ENCODE peak calls at places on chromosomes 2 and 18, in six cellular contexts. Y, V, S, C, J and F are unnamed samples.

GRCh38 chr2:84970266-84970955 is 550 bp upstream of the KCMF1 start:
- DNase-seq in J (no peak), S (peak), C (peak), Y (peak), V (peak), F (peak)

GRCh38 chr18:26405190-26405781 is 143.1 kb downstream of the KCTD1 start:
- DNase-seq in V (no peak), S (no peak), C (no peak), J (peak), Y (peak), F (no peak)

GRCh38 chr18:29188760-29189159 is 1011.8 kb upstream of the CDH2 start:
- DNase-seq in S (no peak), Y (no peak), J (no peak), V (no peak), C (no peak), F (no peak)

GRCh38 chr18:79485788-79486355 is 90.1 kb downstream of the NFATC1 start:
- DNase-seq in V (peak), Y (peak), S (no peak), J (peak), C (no peak), F (no peak)

GRCh38 chr2:237640493-237640998 is 13.2 kb downstream of the LRRFIP1 start:
- DNase-seq in S (no peak), J (no peak), V (no peak), Y (no peak), C (no peak), F (no peak)

GRCh38 chr2:159612255-159612901 is 4.0 kb downstream of the BAZ2B start:
- DNase-seq in Y (no peak), C (no peak), J (no peak), S (no peak), V (no peak), F (no peak)

GRCh38 chr2:218218409-218219185 is 1.6 kb downstream of the ARPC2 start:
- DNase-seq in J (no peak), V (no peak), S (no peak), Y (no peak), C (no peak), F (peak)

GRCh38 chr2:202140522-202141292 is 67.7 kb downstream of the KIAA2012 start:
- DNase-seq in V (no peak), J (no peak), S (no peak), Y (peak), C (no peak), F (no peak)

GRCh38 chr2:165675551-165675968 is 118.5 kb downstream of the GALNT3 start:
- DNase-seq in C (no peak), V (no peak), J (no peak), S (no peak), Y (peak), F (no peak)

GRCh38 chr18:48798334-48799197 is 152.2 kb downstream of the SMAD7 start:
- DNase-seq in S (peak), C (peak), Y (no peak), J (no peak), V (peak), F (no peak)

GRCh38 chr2:74373189-74373588 is 6.9 kb downstream of the DCTN1 start:
- DNase-seq in J (no peak), C (no peak), V (no peak), S (no peak), Y (no peak), F (no peak)

GRCh38 chr18:27632706-27633105 is 447.6 kb upstream of the CHST9 start:
- DNase-seq in S (no peak), C (no peak), Y (no peak), J (no peak), V (no peak), F (no peak)

GRCh38 chr18:77086034-77086433 is 46.5 kb downstream of the MBP start:
- DNase-seq in Y (peak), C (no peak), J (no peak), S (no peak), V (no peak), F (no peak)